ENCODE peak calls at places on chromosomes 6 and 20, in seven cellular contexts. One of them, this sample, is unnamed.
A peak's percentile ranks its signal among the peaks of the same experiment; 100 is the strongest.

GRCh38 chr6:45075246-45075645 is 252.9 kb upstream of the RUNX2 start:
- DNase-seq in M059J: peak; percentile 95
- DNase-seq in non-pigmented ciliary epithelial cell: peak; percentile 93
- DNase-seq in stimulated activated CD4-positive, alpha-beta T cell treated with anti-CD3 and anti-CD28 coated beads, Interleukin-1b, Interleukin-23, amount 100 ng/mL, for 1 hour: no peak
- DNase-seq in bronchial epithelial cell: peak; percentile 99
- DNase-seq in A172: peak; percentile 54
- DNase-seq in activated T-helper 1 cell treated with Interleukin-2 at 50 U/mL for 16 hours: no peak
- DNase-seq in this sample: no peak

GRCh38 chr20:63562461-63563185 is 8.7 kb downstream of the FNDC11 start:
- DNase-seq in M059J: no peak
- DNase-seq in non-pigmented ciliary epithelial cell: no peak
- DNase-seq in stimulated activated CD4-positive, alpha-beta T cell treated with anti-CD3 and anti-CD28 coated beads, Interleukin-1b, Interleukin-23, amount 100 ng/mL, for 1 hour: no peak
- DNase-seq in bronchial epithelial cell: no peak
- DNase-seq in A172: no peak
- DNase-seq in activated T-helper 1 cell treated with Interleukin-2 at 50 U/mL for 16 hours: no peak
- DNase-seq in this sample: no peak

GRCh38 chr6:119612871-119613515 is 263.4 kb upstream of the MAN1A1 start:
- DNase-seq in M059J: no peak
- DNase-seq in non-pigmented ciliary epithelial cell: peak; percentile 20
- DNase-seq in stimulated activated CD4-positive, alpha-beta T cell treated with anti-CD3 and anti-CD28 coated beads, Interleukin-1b, Interleukin-23, amount 100 ng/mL, for 1 hour: no peak
- DNase-seq in bronchial epithelial cell: peak; percentile 27
- DNase-seq in A172: no peak
- DNase-seq in activated T-helper 1 cell treated with Interleukin-2 at 50 U/mL for 16 hours: no peak
- DNase-seq in this sample: no peak

GRCh38 chr6:104411302-104411701 is 448.4 kb downstream of the HACE1 start:
- DNase-seq in M059J: no peak
- DNase-seq in non-pigmented ciliary epithelial cell: no peak
- DNase-seq in stimulated activated CD4-positive, alpha-beta T cell treated with anti-CD3 and anti-CD28 coated beads, Interleukin-1b, Interleukin-23, amount 100 ng/mL, for 1 hour: no peak
- DNase-seq in bronchial epithelial cell: no peak
- DNase-seq in A172: no peak
- DNase-seq in activated T-helper 1 cell treated with Interleukin-2 at 50 U/mL for 16 hours: no peak
- DNase-seq in this sample: no peak

GRCh38 chr20:58891686-58892125 is 39.2 kb downstream of the GNAS start:
- DNase-seq in M059J: peak; percentile 62
- DNase-seq in non-pigmented ciliary epithelial cell: no peak
- DNase-seq in stimulated activated CD4-positive, alpha-beta T cell treated with anti-CD3 and anti-CD28 coated beads, Interleukin-1b, Interleukin-23, amount 100 ng/mL, for 1 hour: no peak
- DNase-seq in bronchial epithelial cell: no peak
- DNase-seq in A172: no peak
- DNase-seq in activated T-helper 1 cell treated with Interleukin-2 at 50 U/mL for 16 hours: no peak
- DNase-seq in this sample: no peak

GRCh38 chr20:50267041-50267865 is 76.6 kb downstream of the CEBPB start:
- DNase-seq in M059J: peak; percentile 55
- DNase-seq in non-pigmented ciliary epithelial cell: no peak
- DNase-seq in stimulated activated CD4-positive, alpha-beta T cell treated with anti-CD3 and anti-CD28 coated beads, Interleukin-1b, Interleukin-23, amount 100 ng/mL, for 1 hour: no peak
- DNase-seq in bronchial epithelial cell: peak; percentile 41
- DNase-seq in A172: no peak
- DNase-seq in activated T-helper 1 cell treated with Interleukin-2 at 50 U/mL for 16 hours: no peak
- DNase-seq in this sample: no peak

GRCh38 chr6:146803601-146804000 is 204.8 kb downstream of the ADGB start:
- DNase-seq in M059J: peak; percentile 38
- DNase-seq in non-pigmented ciliary epithelial cell: no peak
- DNase-seq in stimulated activated CD4-positive, alpha-beta T cell treated with anti-CD3 and anti-CD28 coated beads, Interleukin-1b, Interleukin-23, amount 100 ng/mL, for 1 hour: no peak
- DNase-seq in bronchial epithelial cell: no peak
- DNase-seq in A172: no peak
- DNase-seq in activated T-helper 1 cell treated with Interleukin-2 at 50 U/mL for 16 hours: no peak
- DNase-seq in this sample: no peak

GRCh38 chr6:15077964-15078363 is 167.9 kb upstream of the JARID2 start:
- DNase-seq in M059J: no peak
- DNase-seq in non-pigmented ciliary epithelial cell: no peak
- DNase-seq in stimulated activated CD4-positive, alpha-beta T cell treated with anti-CD3 and anti-CD28 coated beads, Interleukin-1b, Interleukin-23, amount 100 ng/mL, for 1 hour: no peak
- DNase-seq in bronchial epithelial cell: no peak
- DNase-seq in A172: no peak
- DNase-seq in activated T-helper 1 cell treated with Interleukin-2 at 50 U/mL for 16 hours: no peak
- DNase-seq in this sample: no peak

GRCh38 chr20:62864207-62864606 is 2.6 kb upstream of the TCFL5 start:
- DNase-seq in M059J: no peak
- DNase-seq in non-pigmented ciliary epithelial cell: no peak
- DNase-seq in stimulated activated CD4-positive, alpha-beta T cell treated with anti-CD3 and anti-CD28 coated beads, Interleukin-1b, Interleukin-23, amount 100 ng/mL, for 1 hour: no peak
- DNase-seq in bronchial epithelial cell: no peak
- DNase-seq in A172: no peak
- DNase-seq in activated T-helper 1 cell treated with Interleukin-2 at 50 U/mL for 16 hours: no peak
- DNase-seq in this sample: no peak

GRCh38 chr6:43758617-43759050 is 11.4 kb upstream of the VEGFA start:
- DNase-seq in M059J: no peak
- DNase-seq in non-pigmented ciliary epithelial cell: no peak
- DNase-seq in stimulated activated CD4-positive, alpha-beta T cell treated with anti-CD3 and anti-CD28 coated beads, Interleukin-1b, Interleukin-23, amount 100 ng/mL, for 1 hour: no peak
- DNase-seq in bronchial epithelial cell: no peak
- DNase-seq in A172: no peak
- DNase-seq in activated T-helper 1 cell treated with Interleukin-2 at 50 U/mL for 16 hours: no peak
- DNase-seq in this sample: no peak

GRCh38 chr20:46230811-46231282 is 77.5 kb downstream of the CDH22 start:
- DNase-seq in M059J: peak; percentile 49
- DNase-seq in non-pigmented ciliary epithelial cell: peak; percentile 11
- DNase-seq in stimulated activated CD4-positive, alpha-beta T cell treated with anti-CD3 and anti-CD28 coated beads, Interleukin-1b, Interleukin-23, amount 100 ng/mL, for 1 hour: no peak
- DNase-seq in bronchial epithelial cell: peak; percentile 42
- DNase-seq in A172: peak; percentile 53
- DNase-seq in activated T-helper 1 cell treated with Interleukin-2 at 50 U/mL for 16 hours: no peak
- DNase-seq in this sample: no peak

GRCh38 chr20:40728996-40729395 is 40.0 kb upstream of the MAFB start:
- DNase-seq in M059J: no peak
- DNase-seq in non-pigmented ciliary epithelial cell: no peak
- DNase-seq in stimulated activated CD4-positive, alpha-beta T cell treated with anti-CD3 and anti-CD28 coated beads, Interleukin-1b, Interleukin-23, amount 100 ng/mL, for 1 hour: no peak
- DNase-seq in bronchial epithelial cell: no peak
- DNase-seq in A172: no peak
- DNase-seq in activated T-helper 1 cell treated with Interleukin-2 at 50 U/mL for 16 hours: no peak
- DNase-seq in this sample: no peak

GRCh38 chr6:36493859-36494258 is 51.1 kb downstream of the KCTD20 start:
- DNase-seq in M059J: no peak
- DNase-seq in non-pigmented ciliary epithelial cell: no peak
- DNase-seq in stimulated activated CD4-positive, alpha-beta T cell treated with anti-CD3 and anti-CD28 coated beads, Interleukin-1b, Interleukin-23, amount 100 ng/mL, for 1 hour: no peak
- DNase-seq in bronchial epithelial cell: peak; percentile 58
- DNase-seq in A172: no peak
- DNase-seq in activated T-helper 1 cell treated with Interleukin-2 at 50 U/mL for 16 hours: no peak
- DNase-seq in this sample: no peak

GRCh38 chr6:94478178-94479140 is 1059.1 kb upstream of the EPHA7 start:
- DNase-seq in M059J: no peak
- DNase-seq in non-pigmented ciliary epithelial cell: no peak
- DNase-seq in stimulated activated CD4-positive, alpha-beta T cell treated with anti-CD3 and anti-CD28 coated beads, Interleukin-1b, Interleukin-23, amount 100 ng/mL, for 1 hour: no peak
- DNase-seq in bronchial epithelial cell: no peak
- DNase-seq in A172: no peak
- DNase-seq in activated T-helper 1 cell treated with Interleukin-2 at 50 U/mL for 16 hours: no peak
- DNase-seq in this sample: peak; percentile 84

GRCh38 chr20:47648943-47649342 is 136.3 kb downstream of the SULF2 start:
- DNase-seq in M059J: no peak
- DNase-seq in non-pigmented ciliary epithelial cell: no peak
- DNase-seq in stimulated activated CD4-positive, alpha-beta T cell treated with anti-CD3 and anti-CD28 coated beads, Interleukin-1b, Interleukin-23, amount 100 ng/mL, for 1 hour: no peak
- DNase-seq in bronchial epithelial cell: no peak
- DNase-seq in A172: no peak
- DNase-seq in activated T-helper 1 cell treated with Interleukin-2 at 50 U/mL for 16 hours: no peak
- DNase-seq in this sample: no peak

GRCh38 chr20:48635361-48635760 is 192.4 kb downstream of the PREX1 start:
- DNase-seq in M059J: no peak
- DNase-seq in non-pigmented ciliary epithelial cell: no peak
- DNase-seq in stimulated activated CD4-positive, alpha-beta T cell treated with anti-CD3 and anti-CD28 coated beads, Interleukin-1b, Interleukin-23, amount 100 ng/mL, for 1 hour: no peak
- DNase-seq in bronchial epithelial cell: no peak
- DNase-seq in A172: no peak
- DNase-seq in activated T-helper 1 cell treated with Interleukin-2 at 50 U/mL for 16 hours: no peak
- DNase-seq in this sample: no peak

GRCh38 chr6:102936959-102937358 is 1543.5 kb downstream of the GRIK2 start:
- DNase-seq in M059J: no peak
- DNase-seq in non-pigmented ciliary epithelial cell: no peak
- DNase-seq in stimulated activated CD4-positive, alpha-beta T cell treated with anti-CD3 and anti-CD28 coated beads, Interleukin-1b, Interleukin-23, amount 100 ng/mL, for 1 hour: no peak
- DNase-seq in bronchial epithelial cell: no peak
- DNase-seq in A172: no peak
- DNase-seq in activated T-helper 1 cell treated with Interleukin-2 at 50 U/mL for 16 hours: no peak
- DNase-seq in this sample: no peak

This sample was measured in SHP77 treated with DMSO at 0.1 percent for 48 hours.